ENCODE peak calls at places on chromosomes 11 and 22, in eight cellular contexts. F is A549, X is neural progenitor cell, L is DND-41, S is NT2/D1, H is upper lobe of right lung, B is RWPE2, C is left ventricle myocardium inferior. D is an unnamed sample. For H3K4me1, the result is how much of the 10 kb centered on the place peaks cover.

GRCh38 chr11:72972541-72973128 is 158.4 kb downstream of the ATG16L2 start:
- DNase-seq in S (no peak), C (no peak), B (no peak), F (no peak), L (no peak), H (no peak), X (no peak), D (no peak)

GRCh38 chr22:44730034-44730433 is 22.3 kb upstream of the ARHGAP8 start:
- DNase-seq in L (no peak), X (no peak), F (no peak), H (no peak), B (no peak), C (no peak), S (no peak), D (no peak)

GRCh38 chr11:117781650-117782049 is 15.4 kb downstream of the DSCAML1 start:
- DNase-seq in H (no peak), F (no peak), C (no peak), S (no peak), B (no peak), X (no peak), L (no peak), D (no peak)

GRCh38 chr11:119432484-119433368 is 9.8 kb upstream of the THY1 start:
- DNase-seq in B (no peak), L (no peak), X (peak), H (no peak), C (no peak), F (no peak), S (no peak), D (peak)

GRCh38 chr11:99320769-99321290 is 300.1 kb downstream of the CNTN5 start:
- DNase-seq in C (no peak), S (no peak), X (no peak), B (no peak), F (no peak), H (no peak), L (no peak), D (no peak)

GRCh38 chr22:39135092-39135896 is 17.2 kb downstream of the CBX7 start:
- DNase-seq in L (peak), C (peak), F (peak), H (no peak), B (peak), X (peak), S (no peak), D (no peak)

GRCh38 chr11:97140885-97141494 is 751.2 kb downstream of the JRKL start:
- DNase-seq in X (peak), L (no peak), S (peak), H (no peak), B (no peak), F (peak), C (no peak), D (no peak)

GRCh38 chr11:11491589-11491988 is 130.2 kb downstream of the GALNT18 start:
- DNase-seq in C (no peak), B (no peak), S (no peak), F (no peak), X (no peak), L (no peak), H (no peak), D (no peak)

GRCh38 chr11:57982763-57983162 is 40.9 kb upstream of the OR9Q1 start:
- DNase-seq in S (no peak), X (peak), H (no peak), C (no peak), B (no peak), F (no peak), L (no peak), D (no peak)

GRCh38 chr11:8787372-8787771 is 104.8 kb downstream of the RPL27A start:
- DNase-seq in L (no peak), C (no peak), H (no peak), B (no peak), S (no peak), X (no peak), F (no peak), D (no peak)

GRCh38 chr11:69916806-69917387 is 97.7 kb upstream of the FGF3 start:
- DNase-seq in H (no peak), B (no peak), S (no peak), F (no peak), L (no peak), X (no peak), C (no peak), D (no peak)

GRCh38 chr11:134942633-134943032 is 530.6 kb upstream of the B3GAT1 start:
- DNase-seq in B (no peak), S (no peak), C (no peak), X (no peak), F (no peak), H (no peak), L (no peak), D (no peak)

GRCh38 chr22:23155143-23155542 is 9.9 kb downstream of the RAB36 start:
- DNase-seq in L (no peak), X (no peak), S (no peak), B (no peak), C (no peak), H (no peak), F (no peak), D (no peak)

GRCh38 chr11:250740-251299 is 14.0 kb downstream of the PSMD13 start:
- DNase-seq in L (peak), F (peak), C (peak), B (no peak), H (no peak), X (peak), S (peak), D (peak)

GRCh38 chr11:11280826-11281225 is 72.2 kb downstream of the CSNK2A3 start:
- DNase-seq in S (no peak), H (no peak), F (no peak), X (no peak), B (no peak), L (no peak), C (no peak), D (no peak)

GRCh38 chr11:70669871-70670683 is 271.7 kb downstream of the CTTN start:
- DNase-seq in S (no peak), F (no peak), B (no peak), L (no peak), X (no peak), C (no peak), H (no peak), D (no peak)

GRCh38 chr11:33040127-33040861 is 922 bp downstream of the TCP11L1 start:
- DNase-seq in C (no peak), S (no peak), X (no peak), L (peak), F (peak), B (no peak), H (no peak), D (no peak)

GRCh38 chr11:133821776-133822175 is 23.5 kb downstream of the SPATA19 start:
- DNase-seq in F (peak), B (no peak), X (peak), S (peak), L (peak), C (peak), H (no peak), D (peak)

GRCh38 chr11:1546077-1546535 is 26.0 kb downstream of the DUSP8 start:
- DNase-seq in B (no peak), C (no peak), F (no peak), X (no peak), H (no peak), L (no peak), S (no peak), D (no peak)

GRCh38 chr11:114400222-114400973 is at the start of the genes C11orf71 and RBM7:
- DNase-seq in S (peak), H (peak), F (peak), B (peak), X (peak), L (peak), C (peak), D (peak)

GRCh38 chr22:37018815-37019308 is 385 bp downstream of the TST start:
- DNase-seq in B (no peak), C (peak), S (no peak), F (peak), X (peak), H (peak), L (no peak), D (peak)

GRCh38 chr11:2804701-2805387 is 80.7 kb downstream of the CDKN1C start:
- DNase-seq in S (no peak), L (no peak), X (peak), H (peak), F (no peak), B (peak), C (peak), D (peak)

GRCh38 chr22:47151490-47151889 is 389.0 kb downstream of the TBC1D22A start:
- DNase-seq in F (no peak), S (no peak), C (no peak), L (no peak), H (no peak), B (no peak), X (no peak), D (no peak)

GRCh38 chr11:96293583-96293982 is 49.4 kb downstream of the MAML2 start:
- DNase-seq in X (no peak), H (no peak), F (no peak), L (no peak), S (no peak), C (no peak), B (no peak), D (no peak)

GRCh38 chr11:114180301-114181055 is 115.7 kb upstream of the NNMT start:
- DNase-seq in S (no peak), B (no peak), L (no peak), X (peak), F (peak), H (peak), C (no peak), D (no peak)

GRCh38 chr11:71477637-71478011 is 24.6 kb downstream of the NADSYN1 start:
- DNase-seq in B (no peak), S (peak), H (no peak), L (no peak), F (no peak), X (peak), C (no peak), D (no peak)

GRCh38 chr22:50674606-50675552 is 2.3 kb downstream of the SHANK3 start:
- DNase-seq in F (peak), H (peak), L (no peak), C (no peak), S (peak), X (peak), B (peak), D (no peak)

GRCh38 chr11:112555491-112556364 is 295.1 kb upstream of the PLET1 start:
- DNase-seq in B (no peak), L (peak), C (peak), S (peak), F (peak), H (peak), X (peak), D (peak)

GRCh38 chr22:33897621-33897910 is 22.7 kb downstream of the LARGE1 start:
- DNase-seq in B (no peak), F (no peak), S (no peak), H (no peak), C (no peak), L (no peak), X (no peak), D (no peak)

GRCh38 chr11:121604152-121604551 is 151.4 kb upstream of the SORL1-AS1 start:
- DNase-seq in F (no peak), B (no peak), C (no peak), S (no peak), X (no peak), H (no peak), L (no peak), D (no peak)

GRCh38 chr11:72038491-72038890 is 39.8 kb downstream of the IL18BP start:
- DNase-seq in X (no peak), C (peak), S (no peak), B (no peak), L (no peak), F (no peak), H (no peak), D (peak)

GRCh38 chr22:38657248-38657909 is 941 bp downstream of the CBY1 start:
- DNase-seq in X (peak), B (no peak), S (no peak), H (no peak), F (no peak), L (peak), C (no peak), D (peak)

GRCh38 chr11:102187416-102188125 is 77.3 kb downstream of the YAP1 start:
- DNase-seq in C (no peak), X (no peak), S (no peak), B (no peak), H (no peak), F (no peak), L (no peak), D (no peak)

GRCh38 chr11:102186836-102187235 is 76.6 kb downstream of the YAP1 start:
- DNase-seq in H (no peak), S (no peak), C (no peak), B (no peak), X (peak), F (no peak), L (no peak), D (no peak)

GRCh38 chr11:102179366-102179765 is 69.1 kb downstream of the YAP1 start:
- DNase-seq in B (no peak), S (no peak), H (no peak), L (no peak), X (no peak), C (no peak), F (no peak), D (no peak)

DNA sequence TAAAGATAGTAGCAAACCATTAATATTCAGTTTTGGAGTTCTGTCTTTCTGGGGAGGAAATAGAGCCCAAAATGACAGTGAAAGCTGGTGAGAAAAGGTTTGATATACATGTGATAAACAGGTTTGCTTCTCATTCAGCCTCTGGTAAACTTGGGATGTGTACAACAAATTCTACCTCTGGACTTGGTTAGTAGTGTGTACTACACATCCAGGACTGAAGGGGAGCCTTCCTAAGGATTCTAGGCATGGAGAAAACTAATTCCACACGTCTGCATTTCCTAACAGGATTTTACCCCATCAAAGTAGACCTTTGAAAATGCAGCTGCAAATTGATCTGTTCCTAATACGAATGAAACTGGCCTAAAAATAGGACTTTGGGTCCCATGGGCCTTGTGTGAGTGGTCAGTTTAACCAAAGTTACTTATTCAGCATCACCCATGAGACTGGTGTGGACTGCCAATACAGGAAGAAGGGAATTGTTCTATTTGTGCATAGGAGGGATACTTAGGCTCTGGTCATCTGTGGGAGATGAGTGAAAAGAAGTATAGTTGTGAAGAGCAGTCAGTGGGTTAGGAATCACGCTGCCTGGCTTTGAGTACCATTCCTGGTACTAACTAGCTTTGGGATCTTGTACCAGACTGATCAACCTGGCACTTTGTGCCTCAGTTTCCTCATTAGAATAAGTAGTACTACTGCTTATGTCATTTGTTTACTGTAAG is 74.2 kb downstream of the YAP1 start:
- DNase-seq in L (no peak), H (no peak), B (no peak), F (no peak), C (no peak), X (no peak), S (no peak), D (no peak)
- H3K4me1 ChIP-seq in L (under half), H (under half), B (under half), F (under half), C (under half), X (under half), S (under half), D (under half)

GRCh38 chr11:28529046-28529445 is 420.9 kb downstream of the METTL15 start:
- DNase-seq in B (no peak), L (no peak), H (no peak), F (no peak), X (no peak), S (no peak), C (no peak), D (no peak)
- H3K4me1 ChIP-seq in B (under half), L (under half), H (under half), F (under half), X (under half), S (under half), C (under half), D (under half)

DNA sequence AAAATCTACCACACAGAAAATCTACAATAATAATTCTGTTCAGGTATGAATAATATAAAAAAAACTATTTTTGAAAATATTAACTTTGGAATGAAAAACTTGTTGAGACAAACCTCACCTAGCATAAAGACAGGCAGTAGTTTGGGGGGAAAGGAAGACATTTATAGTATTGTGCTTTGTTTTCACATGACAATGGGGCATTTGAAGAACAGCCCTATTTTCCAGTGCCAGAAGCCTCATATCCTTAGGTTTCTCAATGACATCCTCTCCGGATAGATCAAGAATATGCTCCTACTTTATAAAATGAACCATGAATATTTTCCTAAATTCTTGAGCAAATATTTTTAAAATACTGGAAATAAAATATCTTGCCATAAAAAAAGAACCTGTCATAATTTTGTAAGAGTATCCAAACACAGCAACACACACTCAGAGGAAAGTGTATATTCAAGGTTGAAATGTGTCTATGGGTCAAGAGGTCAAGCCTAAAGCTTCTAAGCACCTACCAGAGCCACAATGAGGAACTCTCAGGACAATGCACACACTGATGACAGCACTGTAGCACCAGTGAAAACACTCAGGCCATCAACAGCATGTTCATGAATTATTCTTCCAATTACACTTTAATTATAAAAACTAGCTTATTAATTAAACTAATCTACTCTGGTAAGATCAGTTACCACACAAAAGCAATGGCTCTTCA is 68.7 kb downstream of the MRTFA start:
- DNase-seq in F (no peak), C (no peak), L (no peak), X (no peak), S (no peak), H (no peak), B (no peak), D (no peak)
- H3K4me1 ChIP-seq in F (under half), C (under half), L (under half), X (under half), S (under half), H (under half), B (under half), D (under half)

GRCh38 chr11:61151545-61152252 is 9.5 kb downstream of the VPS37C start:
- DNase-seq in S (no peak), C (no peak), H (no peak), L (no peak), B (peak), F (no peak), X (no peak), D (no peak)

GRCh38 chr11:61153593-61154090 is 7.6 kb downstream of the VPS37C start:
- DNase-seq in H (no peak), B (peak), L (no peak), F (no peak), C (no peak), S (no peak), X (no peak), D (no peak)

GRCh38 chr11:61155312-61155711 is 5.9 kb downstream of the VPS37C start:
- DNase-seq in X (no peak), B (no peak), F (no peak), H (no peak), L (no peak), C (no peak), S (no peak), D (no peak)

GRCh38 chr11:61152816-61153592 is 8.2 kb downstream of the VPS37C start:
- DNase-seq in S (no peak), C (no peak), H (no peak), X (no peak), L (no peak), B (peak), F (no peak), D (no peak)

GRCh38 chr11:61154528-61154927 is 6.7 kb downstream of the VPS37C start:
- DNase-seq in C (no peak), X (no peak), B (no peak), S (no peak), L (no peak), F (no peak), H (no peak), D (no peak)
- H3K4me1 ChIP-seq in C (half or more), X (under half), B (under half), S (under half), L (under half), F (under half), H (under half), D (half or more)

GRCh38 chr11:68014966-68015447 is 4.9 kb downstream of the ALDH3B1 start:
- DNase-seq in S (no peak), H (peak), X (no peak), L (no peak), B (no peak), F (no peak), C (no peak), D (no peak)
- H3K4me1 ChIP-seq in S (half or more), H (under half), X (under half), L (under half), B (under half), F (half or more), C (under half), D (under half)

D was measured in adrenal gland.